ENCODE peak calls at places on chromosomes 2 and 18, in eight cellular contexts. One of them, this sample, is unnamed.

GRCh38 chr2:130830538-130830937 is 6.2 kb upstream of the ARHGEF4 start:
- DNase-seq in WERI-Rb-1: no peak
- DNase-seq in IMR-90: no peak
- DNase-seq in CD8-positive, alpha-beta T cell: no peak
- DNase-seq in GM23248: no peak
- DNase-seq in body of pancreas: no peak
- DNase-seq in prostate gland: no peak
- DNase-seq in fibroblast of lung: no peak
- DNase-seq in this sample: no peak

GRCh38 chr2:84022810-84023431 is 436.2 kb downstream of the SUCLG1 start:
- DNase-seq in CD8-positive, alpha-beta T cell: no peak
- DNase-seq in body of pancreas: peak; percentile 17
- DNase-seq in prostate gland: peak; percentile 25
- DNase-seq in WERI-Rb-1: peak; percentile 39
- DNase-seq in GM23248: peak; percentile 53
- DNase-seq in IMR-90: peak; percentile 60
- DNase-seq in fibroblast of lung: peak; percentile 6
- DNase-seq in this sample: peak; percentile 82

GRCh38 chr18:5145168-5145857 is 51.7 kb downstream of the AKAIN1 start:
- DNase-seq in prostate gland: no peak
- DNase-seq in fibroblast of lung: no peak
- DNase-seq in WERI-Rb-1: no peak
- DNase-seq in body of pancreas: no peak
- DNase-seq in GM23248: no peak
- DNase-seq in CD8-positive, alpha-beta T cell: no peak
- DNase-seq in IMR-90: no peak
- DNase-seq in this sample: no peak

GRCh38 chr2:129237966-129238725 is 741.3 kb upstream of the RAB6C start:
- DNase-seq in prostate gland: no peak
- DNase-seq in CD8-positive, alpha-beta T cell: no peak
- DNase-seq in fibroblast of lung: peak; percentile 57
- DNase-seq in IMR-90: no peak
- DNase-seq in GM23248: peak; percentile 43
- DNase-seq in body of pancreas: no peak
- DNase-seq in WERI-Rb-1: no peak
- DNase-seq in this sample: no peak

GRCh38 chr2:231003186-231003585 is 7.3 kb downstream of the SPATA3 start:
- DNase-seq in WERI-Rb-1: no peak
- DNase-seq in GM23248: no peak
- DNase-seq in IMR-90: no peak
- DNase-seq in prostate gland: no peak
- DNase-seq in fibroblast of lung: no peak
- DNase-seq in body of pancreas: no peak
- DNase-seq in CD8-positive, alpha-beta T cell: no peak
- DNase-seq in this sample: no peak

GRCh38 chr2:7031424-7032245 is 114.4 kb downstream of the RNF144A start:
- DNase-seq in IMR-90: no peak
- DNase-seq in body of pancreas: peak; percentile 100
- DNase-seq in CD8-positive, alpha-beta T cell: peak; percentile 44
- DNase-seq in GM23248: no peak
- DNase-seq in WERI-Rb-1: peak; percentile 58
- DNase-seq in prostate gland: peak; percentile 98
- DNase-seq in fibroblast of lung: peak; percentile 24
- DNase-seq in this sample: peak; percentile 43

GRCh38 chr2:32938934-32939333 is 7.8 kb upstream of the LTBP1 start:
- DNase-seq in CD8-positive, alpha-beta T cell: no peak
- DNase-seq in WERI-Rb-1: no peak
- DNase-seq in body of pancreas: no peak
- DNase-seq in fibroblast of lung: no peak
- DNase-seq in IMR-90: no peak
- DNase-seq in GM23248: no peak
- DNase-seq in prostate gland: no peak
- DNase-seq in this sample: no peak

GRCh38 chr18:21184396-21184996 is 57.5 kb upstream of the GREB1L start:
- DNase-seq in prostate gland: peak; percentile 8
- DNase-seq in GM23248: no peak
- DNase-seq in IMR-90: no peak
- DNase-seq in WERI-Rb-1: no peak
- DNase-seq in body of pancreas: no peak
- DNase-seq in fibroblast of lung: no peak
- DNase-seq in CD8-positive, alpha-beta T cell: no peak
- DNase-seq in this sample: no peak

GRCh38 chr2:54206596-54206995 is 49.4 kb downstream of the TSPYL6 start:
- DNase-seq in fibroblast of lung: peak; percentile 29
- DNase-seq in prostate gland: no peak
- DNase-seq in CD8-positive, alpha-beta T cell: no peak
- DNase-seq in WERI-Rb-1: no peak
- DNase-seq in body of pancreas: no peak
- DNase-seq in GM23248: peak; percentile 62
- DNase-seq in IMR-90: peak; percentile 46
- DNase-seq in this sample: peak; percentile 78

GRCh38 chr2:96832751-96833507 is 10.9 kb downstream of the ANKRD23 start:
- DNase-seq in prostate gland: peak; percentile 85
- DNase-seq in CD8-positive, alpha-beta T cell: no peak
- DNase-seq in fibroblast of lung: peak; percentile 42
- DNase-seq in IMR-90: peak; percentile 64
- DNase-seq in GM23248: no peak
- DNase-seq in body of pancreas: peak; percentile 98
- DNase-seq in WERI-Rb-1: no peak
- DNase-seq in this sample: peak; percentile 77

GRCh38 chr2:238948765-238949641 is 101.1 kb downstream of the TWIST2 start:
- DNase-seq in WERI-Rb-1: no peak
- DNase-seq in IMR-90: peak; percentile 67
- DNase-seq in fibroblast of lung: peak; percentile 82
- DNase-seq in body of pancreas: no peak
- DNase-seq in prostate gland: peak; percentile 1
- DNase-seq in CD8-positive, alpha-beta T cell: peak; percentile 8
- DNase-seq in GM23248: peak; percentile 87
- DNase-seq in this sample: no peak

GRCh38 chr2:105797298-105797819 is 52.6 kb downstream of the NCK2 start:
- DNase-seq in IMR-90: peak; percentile 48
- DNase-seq in GM23248: peak; percentile 69
- DNase-seq in prostate gland: no peak
- DNase-seq in fibroblast of lung: no peak
- DNase-seq in WERI-Rb-1: no peak
- DNase-seq in CD8-positive, alpha-beta T cell: peak; percentile 42
- DNase-seq in body of pancreas: no peak
- DNase-seq in this sample: no peak

GRCh38 chr2:86054539-86055082 is 51.1 kb downstream of the POLR1A start:
- DNase-seq in fibroblast of lung: peak; percentile 60
- DNase-seq in IMR-90: peak; percentile 52
- DNase-seq in body of pancreas: peak; percentile 75
- DNase-seq in CD8-positive, alpha-beta T cell: peak; percentile 6
- DNase-seq in GM23248: no peak
- DNase-seq in prostate gland: no peak
- DNase-seq in WERI-Rb-1: no peak
- DNase-seq in this sample: no peak

GRCh38 chr2:148108377-148108776 is 87.5 kb downstream of the MBD5 start:
- DNase-seq in body of pancreas: no peak
- DNase-seq in fibroblast of lung: no peak
- DNase-seq in CD8-positive, alpha-beta T cell: no peak
- DNase-seq in prostate gland: no peak
- DNase-seq in IMR-90: no peak
- DNase-seq in GM23248: no peak
- DNase-seq in WERI-Rb-1: no peak
- DNase-seq in this sample: no peak

GRCh38 chr18:22348521-22349316 is 69.0 kb downstream of the CTAGE1 start:
- DNase-seq in IMR-90: peak; percentile 42
- DNase-seq in CD8-positive, alpha-beta T cell: no peak
- DNase-seq in prostate gland: peak; percentile 61
- DNase-seq in GM23248: peak; percentile 66
- DNase-seq in WERI-Rb-1: no peak
- DNase-seq in body of pancreas: peak; percentile 69
- DNase-seq in fibroblast of lung: peak; percentile 87
- DNase-seq in this sample: no peak

GRCh38 chr2:134314656-134315377 is 60.9 kb downstream of the MGAT5 start:
- DNase-seq in GM23248: no peak
- DNase-seq in CD8-positive, alpha-beta T cell: no peak
- DNase-seq in prostate gland: no peak
- DNase-seq in fibroblast of lung: no peak
- DNase-seq in WERI-Rb-1: no peak
- DNase-seq in IMR-90: no peak
- DNase-seq in body of pancreas: no peak
- DNase-seq in this sample: peak; percentile 61
- H3K27ac ChIP-seq in GM23248: no peak overlapping the region
- H3K27ac ChIP-seq in CD8-positive, alpha-beta T cell: no peak overlapping the region
- H3K27ac ChIP-seq in prostate gland: no peak overlapping the region
- H3K27ac ChIP-seq in fibroblast of lung: no peak overlapping the region
- H3K27ac ChIP-seq in WERI-Rb-1: no peak overlapping the region
- H3K27ac ChIP-seq in IMR-90: no peak overlapping the region
- H3K27ac ChIP-seq in body of pancreas: no peak overlapping the region
- H3K27ac ChIP-seq in this sample: no peak overlapping the region

GRCh38 chr2:132034646-132035045 is 127.1 kb downstream of the ANKRD30BL start:
- DNase-seq in body of pancreas: no peak
- DNase-seq in WERI-Rb-1: no peak
- DNase-seq in IMR-90: no peak
- DNase-seq in GM23248: no peak
- DNase-seq in fibroblast of lung: no peak
- DNase-seq in prostate gland: no peak
- DNase-seq in CD8-positive, alpha-beta T cell: no peak
- DNase-seq in this sample: no peak
- H3K9me3 ChIP-seq in body of pancreas: no peaks in the 10 kb centered on the region
- H3K9me3 ChIP-seq in WERI-Rb-1: no peaks in the 10 kb centered on the region
- H3K9me3 ChIP-seq in IMR-90: no peaks in the 10 kb centered on the region
- H3K9me3 ChIP-seq in GM23248: no peaks in the 10 kb centered on the region
- H3K9me3 ChIP-seq in fibroblast of lung: no peaks in the 10 kb centered on the region
- H3K9me3 ChIP-seq in prostate gland: no peaks in the 10 kb centered on the region
- H3K9me3 ChIP-seq in CD8-positive, alpha-beta T cell: no peaks in the 10 kb centered on the region
- H3K9me3 ChIP-seq in this sample: no peaks in the 10 kb centered on the region

GRCh38 chr2:101696272-101697123 is 1.0 kb upstream of the MAP4K4 start:
- DNase-seq in GM23248: peak; percentile 50
- DNase-seq in WERI-Rb-1: no peak
- DNase-seq in prostate gland: peak; percentile 32
- DNase-seq in IMR-90: no peak
- DNase-seq in body of pancreas: peak; percentile 64
- DNase-seq in CD8-positive, alpha-beta T cell: no peak
- DNase-seq in fibroblast of lung: no peak
- DNase-seq in this sample: peak; percentile 44
- H3K27ac ChIP-seq in GM23248: peak overlapping the region; percentile 65
- H3K27ac ChIP-seq in WERI-Rb-1: peak overlapping the region; percentile 68
- H3K27ac ChIP-seq in prostate gland: peak overlapping the region; percentile 75
- H3K27ac ChIP-seq in IMR-90: peak overlapping the region; percentile 67
- H3K27ac ChIP-seq in body of pancreas: peak overlapping the region; percentile 82
- H3K27ac ChIP-seq in CD8-positive, alpha-beta T cell: peak overlapping the region; percentile 43
- H3K27ac ChIP-seq in fibroblast of lung: peak overlapping the region; percentile 47
- H3K27ac ChIP-seq in this sample: peak overlapping the region; percentile 62

GRCh38 chr2:97870396-97870843 is 125.3 kb downstream of the TMEM131 start:
- DNase-seq in IMR-90: peak; percentile 89
- DNase-seq in CD8-positive, alpha-beta T cell: peak; percentile 41
- DNase-seq in WERI-Rb-1: no peak
- DNase-seq in prostate gland: no peak
- DNase-seq in body of pancreas: no peak
- DNase-seq in fibroblast of lung: peak; percentile 95
- DNase-seq in GM23248: peak; percentile 94
- DNase-seq in this sample: peak; percentile 88

GRCh38 chr2:97868986-97869721 is 126.6 kb downstream of the TMEM131 start:
- DNase-seq in fibroblast of lung: peak; percentile 96
- DNase-seq in WERI-Rb-1: no peak
- DNase-seq in CD8-positive, alpha-beta T cell: no peak
- DNase-seq in prostate gland: no peak
- DNase-seq in GM23248: peak; percentile 93
- DNase-seq in IMR-90: peak; percentile 94
- DNase-seq in body of pancreas: no peak
- DNase-seq in this sample: peak; percentile 60

GRCh38 chr2:97869722-97870346 is 125.9 kb downstream of the TMEM131 start:
- DNase-seq in CD8-positive, alpha-beta T cell: no peak
- DNase-seq in GM23248: no peak
- DNase-seq in body of pancreas: no peak
- DNase-seq in prostate gland: no peak
- DNase-seq in fibroblast of lung: no peak
- DNase-seq in WERI-Rb-1: no peak
- DNase-seq in IMR-90: peak; percentile 1
- DNase-seq in this sample: no peak

DNA sequence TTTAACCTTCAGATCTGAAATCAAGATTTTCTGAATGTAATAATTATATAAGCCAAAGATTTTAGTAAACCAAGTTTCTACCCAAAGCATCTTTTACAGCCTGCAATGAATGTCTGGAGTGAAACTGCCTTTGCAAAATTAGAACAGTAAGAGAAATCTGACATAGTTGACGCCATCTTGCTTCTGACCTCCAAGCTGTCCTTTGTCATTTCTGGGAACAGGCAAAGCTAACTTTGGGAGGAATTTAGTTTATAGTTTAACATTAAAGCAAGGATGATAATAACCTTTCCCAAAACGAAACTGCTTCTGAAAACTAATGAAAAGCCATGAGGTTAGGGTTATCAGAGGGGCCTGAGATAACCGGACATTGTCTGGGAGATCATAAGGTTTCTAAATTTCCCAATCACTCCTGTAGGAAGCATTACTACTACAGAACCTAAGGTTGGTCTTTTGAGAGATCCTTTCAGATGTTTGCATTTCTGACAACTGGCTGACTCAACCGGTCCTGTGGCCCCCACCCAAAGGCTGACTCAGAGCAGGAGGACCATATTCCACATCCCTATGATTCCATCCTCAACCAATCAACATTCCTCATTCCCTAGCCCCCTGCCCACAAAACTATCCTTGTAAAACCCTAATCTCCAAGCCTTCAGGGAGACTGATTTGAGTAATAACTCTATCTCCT is 124.5 kb downstream of the TMEM131 start:
- DNase-seq in fibroblast of lung: peak; percentile 95
- DNase-seq in CD8-positive, alpha-beta T cell: no peak
- DNase-seq in IMR-90: peak; percentile 79
- DNase-seq in body of pancreas: no peak
- DNase-seq in GM23248: peak; percentile 85
- DNase-seq in WERI-Rb-1: no peak
- DNase-seq in prostate gland: no peak
- DNase-seq in this sample: peak; percentile 31
- H3K9me3 ChIP-seq in fibroblast of lung: no peaks in the 10 kb centered on the region
- H3K9me3 ChIP-seq in CD8-positive, alpha-beta T cell: no peaks in the 10 kb centered on the region
- H3K9me3 ChIP-seq in IMR-90: no peaks in the 10 kb centered on the region
- H3K9me3 ChIP-seq in body of pancreas: no peaks in the 10 kb centered on the region
- H3K9me3 ChIP-seq in GM23248: no peaks in the 10 kb centered on the region
- H3K9me3 ChIP-seq in WERI-Rb-1: no peaks in the 10 kb centered on the region
- H3K9me3 ChIP-seq in prostate gland: no peaks in the 10 kb centered on the region
- H3K9me3 ChIP-seq in this sample: peaks cover 13% of the 10 kb centered on the region